ENCODE peak calls at places on chromosomes 13 and 19, in ten cellular contexts. D is NCI-H2171; Y is WERI-Rb-1; B is LHCN-M2; S is GM23248; J is stimulated activated CD8-positive, alpha-beta memory T cell treated with anti-CD3 and anti-CD28 coated beads, Interleukin-4, amount 100 ng/mL, for 24 hours; A is anterior cingulate cortex; N is colonic mucosa; Z is A549; M is iPS DF 19.7. W is an unnamed sample.
A peak's percentile ranks its signal among the peaks of the same experiment; 100 is the strongest.

GRCh38 chr13:54337526-54337925 is 1308.9 kb downstream of the OLFM4 start:
- DNase-seq in D (no peak), Y (no peak), B (no peak), S (no peak), J (no peak), A (no peak), N (no peak), Z (no peak), M (no peak), W (no peak)

GRCh38 chr19:40539070-40539469 is 37.6 kb upstream of the SHKBP1 start:
- DNase-seq in D (no peak), Y (no peak), B (peak; percentile 8), S (peak; percentile 20), J (no peak), A (no peak), N (no peak), Z (peak; percentile 69), M (no peak), W (no peak)

GRCh38 chr13:105069106-105069505 is 1466.4 kb downstream of the EFNB2 start:
- DNase-seq in D (no peak), Y (no peak), B (no peak), S (no peak), J (no peak), A (no peak), N (no peak), Z (no peak), M (no peak), W (no peak)

GRCh38 chr13:72651196-72651595 is 76.2 kb downstream of the MZT1 start:
- DNase-seq in D (no peak), Y (peak; percentile 23), B (no peak), S (no peak), J (no peak), A (no peak), N (no peak), Z (no peak), M (no peak), W (no peak)

GRCh38 chr19:633068-633785 is at the start of gene POLRMT:
- DNase-seq in D (peak; percentile 97), Y (peak; percentile 98), B (peak; percentile 97), S (peak; percentile 99), J (peak; percentile 93), A (peak; percentile 94), N (peak; percentile 99), Z (peak; percentile 97), M (peak; percentile 90), W (peak; percentile 100)

GRCh38 chr19:1847684-1848398 is 442 bp downstream of the REXO1 start:
- DNase-seq in D (no peak), Y (no peak), B (peak; percentile 29), S (peak; percentile 87), J (no peak), A (no peak), N (peak; percentile 63), Z (no peak), M (no peak), W (no peak)

GRCh38 chr13:23087884-23088283 is 92.9 kb upstream of the SGCG start:
- DNase-seq in D (no peak), Y (peak; percentile 29), B (peak; percentile 33), S (peak; percentile 39), J (no peak), A (no peak), N (peak; percentile 31), Z (peak; percentile 17), M (peak; percentile 5), W (peak; percentile 40)

GRCh38 chr13:51549050-51549449 is 35.2 kb upstream of the WDFY2 start:
- DNase-seq in D (no peak), Y (no peak), B (no peak), S (no peak), J (no peak), A (no peak), N (no peak), Z (peak; percentile 50), M (no peak), W (no peak)

GRCh38 chr13:79869326-79869725 is 388.4 kb downstream of the NDFIP2 start:
- DNase-seq in D (peak; percentile 31), Y (no peak), B (no peak), S (no peak), J (no peak), A (no peak), N (no peak), Z (peak; percentile 7), M (peak; percentile 20), W (no peak)

GRCh38 chr19:55152017-55152416 is 3.0 kb upstream of the TNNT1 start:
- DNase-seq in D (peak; percentile 87), Y (no peak), B (peak; percentile 59), S (no peak), J (no peak), A (no peak), N (no peak), Z (peak; percentile 55), M (no peak), W (no peak)

GRCh38 chr19:861756-862528 is 2.5 kb downstream of the CFD start:
- DNase-seq in D (no peak), Y (peak; percentile 47), B (no peak), S (peak; percentile 50), J (peak; percentile 44), A (no peak), N (peak; percentile 76), Z (peak; percentile 78), M (no peak), W (peak; percentile 94)

GRCh38 chr19:6374179-6374709 is 1.5 kb downstream of the PSPN start:
- DNase-seq in D (no peak), Y (no peak), B (no peak), S (no peak), J (no peak), A (no peak), N (peak; percentile 27), Z (no peak), M (no peak), W (no peak)

GRCh38 chr13:52348983-52349780 is 56.8 kb downstream of the THSD1 start:
- DNase-seq in D (no peak), Y (no peak), B (peak; percentile 92), S (peak; percentile 92), J (no peak), A (no peak), N (peak; percentile 22), Z (peak; percentile 56), M (no peak), W (peak; percentile 79)

GRCh38 chr13:66675620-66676019 is 554.5 kb downstream of the PCDH9 start:
- DNase-seq in D (no peak), Y (no peak), B (no peak), S (no peak), J (no peak), A (no peak), N (no peak), Z (peak; percentile 52), M (no peak), W (no peak)

GRCh38 chr19:43575955-43576451 is 402 bp downstream of the PINLYP start:
- DNase-seq in D (no peak), Y (no peak), B (no peak), S (peak; percentile 40), J (no peak), A (peak; percentile 51), N (no peak), Z (no peak), M (no peak), W (no peak)

GRCh38 chr13:63208811-63209210 is 1793.2 kb upstream of the PCDH20 start:
- DNase-seq in D (no peak), Y (no peak), B (no peak), S (no peak), J (no peak), A (no peak), N (no peak), Z (no peak), M (no peak), W (no peak)

GRCh38 chr13:77372275-77372674 is 45.4 kb upstream of the MYCBP2 start:
- DNase-seq in D (no peak), Y (no peak), B (peak; percentile 34), S (no peak), J (no peak), A (no peak), N (no peak), Z (no peak), M (no peak), W (no peak)

GRCh38 chr19:30622276-30622675 is 250.1 kb downstream of the ZNF536 start:
- DNase-seq in D (no peak), Y (no peak), B (no peak), S (no peak), J (no peak), A (no peak), N (no peak), Z (no peak), M (no peak), W (no peak)

GRCh38 chr13:44155422-44156293 is 218.0 kb upstream of the SERP2 start:
- DNase-seq in D (no peak), Y (no peak), B (no peak), S (peak; percentile 69), J (no peak), A (peak; percentile 66), N (peak; percentile 79), Z (no peak), M (no peak), W (no peak)

GRCh38 chr13:97107815-97108534 is 113.7 kb upstream of the OXGR1 start:
- DNase-seq in D (no peak), Y (no peak), B (no peak), S (peak; percentile 44), J (no peak), A (no peak), N (no peak), Z (no peak), M (no peak), W (no peak)

GRCh38 chr13:109715902-109716301 is 70.5 kb downstream of the IRS2 start:
- DNase-seq in D (no peak), Y (peak; percentile 78), B (peak; percentile 64), S (peak; percentile 42), J (no peak), A (no peak), N (no peak), Z (peak; percentile 43), M (no peak), W (no peak)

GRCh38 chr13:110841846-110842245 is 73.0 kb downstream of the ANKRD10 start:
- DNase-seq in D (no peak), Y (no peak), B (peak; percentile 43), S (peak; percentile 20), J (no peak), A (no peak), N (no peak), Z (no peak), M (no peak), W (no peak)

GRCh38 chr19:1987197-1988187 is 28.0 kb downstream of the BTBD2 start:
- DNase-seq in D (no peak), Y (no peak), B (no peak), S (no peak), J (no peak), A (no peak), N (no peak), Z (no peak), M (no peak), W (no peak)

GRCh38 chr13:64810701-64811258 is 2419.4 kb downstream of the PCDH9 start:
- DNase-seq in D (no peak), Y (no peak), B (no peak), S (peak; percentile 11), J (no peak), A (no peak), N (no peak), Z (peak; percentile 5), M (no peak), W (peak; percentile 22)

GRCh38 chr19:48006762-48007161 is 12.3 kb downstream of the ELSPBP1 start:
- DNase-seq in D (no peak), Y (no peak), B (peak; percentile 5), S (peak; percentile 4), J (no peak), A (no peak), N (no peak), Z (peak; percentile 74), M (peak; percentile 5), W (no peak)

GRCh38 chr19:42441047-42441440 is 1.7 kb downstream of the CXCL17 start:
- DNase-seq in D (no peak), Y (no peak), B (no peak), S (peak; percentile 8), J (no peak), A (no peak), N (no peak), Z (no peak), M (no peak), W (no peak)

GRCh38 chr13:48896312-48896711 is 79.4 kb upstream of the FNDC3A start:
- DNase-seq in D (no peak), Y (no peak), B (peak; percentile 84), S (peak; percentile 45), J (no peak), A (no peak), N (no peak), Z (peak; percentile 4), M (no peak), W (peak; percentile 15)

GRCh38 chr13:30325668-30326067 is 18.3 kb upstream of the KATNAL1 start:
- DNase-seq in D (no peak), Y (no peak), B (no peak), S (no peak), J (no peak), A (no peak), N (no peak), Z (no peak), M (no peak), W (no peak)